ENCODE peak calls at places on chromosomes 2 and 18, in six cellular contexts. M, S, A, U, V and W are unnamed samples.

GRCh38 chr2:46317092-46317486 is 19.9 kb downstream of the EPAS1 start:
- DNase-seq in M (no peak), V (no peak), A (no peak), S (no peak), U (no peak), W (no peak)

GRCh38 chr2:237932731-237933131 is 34.1 kb upstream of the UBE2F start:
- DNase-seq in U (no peak), M (no peak), V (no peak), A (no peak), S (peak), W (no peak)

GRCh38 chr2:118032169-118033013 is 18.5 kb upstream of the CCDC93 start:
- DNase-seq in V (no peak), M (no peak), S (peak), A (peak), U (peak), W (no peak)

GRCh38 chr18:76359909-76360308 is 135.1 kb downstream of the ZNF516 start:
- DNase-seq in U (no peak), M (no peak), S (no peak), A (peak), V (no peak), W (no peak)

GRCh38 chr2:46568212-46569009 is 89.0 kb downstream of the TMEM247 start:
- DNase-seq in M (no peak), U (no peak), S (no peak), A (no peak), V (no peak), W (no peak)

GRCh38 chr18:28267878-28268625 is 91.1 kb upstream of the CDH2 start:
- DNase-seq in M (no peak), A (no peak), V (no peak), U (no peak), S (peak), W (no peak)

GRCh38 chr2:105470979-105471378 is 72.1 kb upstream of the FHL2 start:
- DNase-seq in M (no peak), V (no peak), U (no peak), S (no peak), A (no peak), W (no peak)

GRCh38 chr18:58221060-58221725 is 177.2 kb downstream of the NEDD4L start:
- DNase-seq in S (peak), M (no peak), A (no peak), U (no peak), V (no peak), W (no peak)

GRCh38 chr2:237359894-237360780 is 53.8 kb downstream of the COL6A3 start:
- DNase-seq in S (no peak), V (no peak), U (no peak), A (no peak), M (no peak), W (peak)

GRCh38 chr2:53826587-53827397 is 33.0 kb downstream of the GPR75 start:
- DNase-seq in U (no peak), S (peak), A (peak), M (no peak), V (no peak), W (no peak)

GRCh38 chr2:173048901-173049661 is 26.6 kb upstream of the MAP3K20 start:
- DNase-seq in A (peak), V (peak), U (peak), S (peak), M (no peak), W (peak)

GRCh38 chr2:205545971-205546370 is 136.3 kb upstream of the NRP2 start:
- DNase-seq in M (no peak), S (no peak), A (no peak), V (no peak), U (no peak), W (no peak)

GRCh38 chr18:57121542-57122112 is 25.3 kb upstream of the BOD1L2 start:
- DNase-seq in S (no peak), A (no peak), V (no peak), U (no peak), M (no peak), W (no peak)

GRCh38 chr2:65494078-65494477 is 61.7 kb upstream of the SPRED2 start:
- DNase-seq in A (no peak), S (no peak), V (no peak), U (no peak), M (no peak), W (no peak)

GRCh38 chr2:158741631-158742030 is 53.5 kb upstream of the DAPL1 start:
- DNase-seq in M (no peak), S (no peak), U (no peak), V (no peak), A (no peak), W (no peak)

GRCh38 chr2:241324775-241325174 is 9.1 kb downstream of the SEPTIN2 start:
- DNase-seq in U (peak), M (no peak), V (no peak), S (no peak), A (no peak), W (no peak)

GRCh38 chr18:58937204-58937603 is 72.5 kb downstream of the ZNF532 start:
- DNase-seq in S (peak), U (peak), V (no peak), M (no peak), A (no peak), W (no peak)

GRCh38 chr2:219572237-219573001 is at the start of gene INHA:
- DNase-seq in A (no peak), V (no peak), U (no peak), M (no peak), S (no peak), W (no peak)

GRCh38 chr18:23306842-23307241 is 146.2 kb upstream of the RIOK3 start:
- DNase-seq in V (no peak), M (no peak), A (no peak), U (no peak), S (no peak), W (no peak)
- TF ChIP-seq CTCF in V (no peak), M (no peak), A (no peak), U (no peak), S (no peak), W (no peak)

DNA sequence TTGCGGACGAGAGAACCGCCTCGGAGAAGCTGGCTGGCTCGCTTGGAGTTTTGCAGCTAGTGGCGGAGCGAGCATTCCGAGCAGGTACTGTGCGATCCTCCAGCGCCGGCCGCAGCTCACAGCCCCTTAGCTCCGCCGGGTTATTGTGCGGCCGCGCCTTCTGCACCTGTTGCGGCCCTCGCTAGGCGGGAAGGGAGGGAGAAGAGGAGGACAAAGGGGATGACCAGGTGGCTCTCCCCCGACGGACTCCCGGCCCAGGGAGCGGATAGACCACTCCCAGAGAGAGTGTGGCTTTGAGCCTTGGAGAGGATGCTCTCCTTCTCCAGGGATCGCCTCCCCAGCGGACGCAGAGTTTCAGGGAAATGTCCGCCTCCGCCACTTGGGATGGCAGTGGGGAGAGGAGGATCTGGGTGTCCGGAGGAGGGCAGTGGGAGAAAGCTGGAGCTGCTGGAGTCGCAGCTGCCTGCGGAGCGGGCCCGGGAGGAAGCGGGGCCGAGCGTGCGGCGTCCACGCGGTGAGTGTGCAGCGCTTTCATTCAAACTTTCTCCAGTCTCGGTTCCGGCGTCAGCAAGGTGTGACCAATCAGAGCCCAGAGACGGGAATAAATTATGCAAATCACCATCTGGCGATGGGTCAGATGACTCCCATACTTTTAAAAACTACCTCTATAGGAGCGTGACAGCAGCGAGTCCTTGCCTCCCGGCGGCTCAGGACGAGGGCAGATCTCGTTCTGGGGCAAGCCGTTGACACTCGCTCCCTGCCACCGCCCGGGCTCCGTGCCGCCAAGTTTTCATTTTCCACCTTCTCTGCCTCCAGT is at the start of gene LIPG:
- DNase-seq in S (peak), V (no peak), M (no peak), U (peak), A (peak), W (no peak)
- TF ChIP-seq POLR2A in S (no peak), V (no peak), M (no peak), U (no peak), A (no peak), W (no peak)

GRCh38 chr2:10971855-10972348 is 60.2 kb downstream of the KCNF1 start:
- DNase-seq in U (peak), V (no peak), A (no peak), S (no peak), M (no peak), W (no peak)

GRCh38 chr2:10971131-10971854 is 59.6 kb downstream of the KCNF1 start:
- DNase-seq in S (no peak), M (no peak), A (no peak), U (no peak), V (no peak), W (no peak)

GRCh38 chr2:10970666-10971065 is 58.9 kb downstream of the KCNF1 start:
- DNase-seq in U (no peak), S (no peak), M (no peak), A (no peak), V (no peak), W (no peak)

GRCh38 chr2:10973766-10974165 is 62.0 kb downstream of the KCNF1 start:
- DNase-seq in S (no peak), V (no peak), A (no peak), M (no peak), U (no peak), W (no peak)

GRCh38 chr2:10972683-10973433 is 61.1 kb downstream of the KCNF1 start:
- DNase-seq in U (peak), M (no peak), S (no peak), V (no peak), A (no peak), W (no peak)
- TF ChIP-seq CTCF in U (no peak), M (no peak), S (no peak), V (no peak), A (no peak), W (no peak)

GRCh38 chr2:179049546-179050311 is at the start of gene CCDC141:
- DNase-seq in V (no peak), S (no peak), A (peak), M (no peak), U (peak), W (no peak)

GRCh38 chr2:179049203-179049545 is 763 bp downstream of the CCDC141 start:
- DNase-seq in A (no peak), S (no peak), V (no peak), M (no peak), U (no peak), W (no peak)

DNA sequence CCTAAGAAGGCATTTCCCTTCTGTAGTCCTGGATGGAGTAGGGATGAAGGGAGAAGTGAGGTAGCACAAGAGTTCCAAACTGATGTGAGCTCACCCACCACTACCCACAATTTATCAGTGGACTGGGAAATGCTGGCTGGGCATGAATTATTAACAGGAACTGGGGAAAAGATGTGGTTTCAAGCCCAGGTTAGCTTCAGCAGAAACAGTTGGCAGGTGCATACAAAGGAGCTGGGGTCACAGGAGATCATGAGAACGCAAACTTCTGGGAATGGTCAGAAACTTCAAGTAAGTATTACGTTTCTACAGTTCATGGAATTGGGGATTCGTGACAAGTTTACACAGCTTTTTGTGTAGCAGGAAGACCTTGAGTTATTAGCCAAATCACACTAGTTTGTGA is 5.4 kb downstream of the CCDC141 start:
- DNase-seq in V (no peak), U (no peak), S (no peak), M (no peak), A (no peak), W (no peak)
- TF ChIP-seq POLR2A in V (no peak), U (no peak), S (no peak), M (no peak), A (no peak), W (no peak)

DNA sequence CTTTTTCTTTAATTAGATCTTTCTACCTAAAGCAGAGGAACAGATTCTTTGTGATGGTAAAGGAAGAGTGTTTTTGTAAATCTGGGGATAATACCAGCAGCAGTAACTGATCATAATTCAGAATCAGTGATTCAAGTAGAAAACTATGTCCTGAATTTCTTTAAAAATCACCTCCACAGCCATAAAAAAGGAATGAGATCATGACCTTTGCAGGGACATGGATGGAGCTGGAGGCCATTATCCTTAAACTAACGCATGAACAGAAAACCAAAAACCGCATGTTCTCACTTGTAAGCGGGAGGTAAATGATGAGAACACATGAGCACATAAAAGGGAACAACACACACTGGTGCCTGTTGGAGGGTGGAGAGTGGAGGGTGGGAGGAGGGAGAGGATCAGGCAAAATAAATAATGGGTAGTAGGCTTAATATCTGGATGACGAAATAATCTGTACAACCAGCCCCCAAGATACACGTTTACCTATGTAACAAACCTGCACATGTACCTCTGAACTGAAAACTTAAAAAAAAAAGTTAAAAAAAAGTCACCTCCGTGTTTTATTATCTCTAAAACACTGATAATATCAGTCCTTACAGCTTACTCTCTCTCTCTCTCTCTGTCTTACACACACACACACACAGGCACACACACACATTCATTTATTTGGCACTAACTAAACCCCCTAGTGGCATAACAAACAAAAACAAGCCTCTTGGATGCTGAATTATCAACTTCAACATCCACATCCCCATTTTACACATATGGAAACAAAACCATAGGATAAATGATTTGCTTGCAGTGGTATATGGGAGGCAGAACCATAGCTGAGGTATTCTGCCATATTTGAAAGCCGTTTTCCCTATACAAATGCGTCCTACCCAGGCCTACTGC is 1.4 kb downstream of the TM4SF20 start:
- DNase-seq in S (no peak), V (no peak), U (no peak), A (no peak), M (no peak), W (no peak)
- TF ChIP-seq CTCF in S (peak), V (no peak), U (no peak), A (no peak), M (no peak), W (no peak)

DNA sequence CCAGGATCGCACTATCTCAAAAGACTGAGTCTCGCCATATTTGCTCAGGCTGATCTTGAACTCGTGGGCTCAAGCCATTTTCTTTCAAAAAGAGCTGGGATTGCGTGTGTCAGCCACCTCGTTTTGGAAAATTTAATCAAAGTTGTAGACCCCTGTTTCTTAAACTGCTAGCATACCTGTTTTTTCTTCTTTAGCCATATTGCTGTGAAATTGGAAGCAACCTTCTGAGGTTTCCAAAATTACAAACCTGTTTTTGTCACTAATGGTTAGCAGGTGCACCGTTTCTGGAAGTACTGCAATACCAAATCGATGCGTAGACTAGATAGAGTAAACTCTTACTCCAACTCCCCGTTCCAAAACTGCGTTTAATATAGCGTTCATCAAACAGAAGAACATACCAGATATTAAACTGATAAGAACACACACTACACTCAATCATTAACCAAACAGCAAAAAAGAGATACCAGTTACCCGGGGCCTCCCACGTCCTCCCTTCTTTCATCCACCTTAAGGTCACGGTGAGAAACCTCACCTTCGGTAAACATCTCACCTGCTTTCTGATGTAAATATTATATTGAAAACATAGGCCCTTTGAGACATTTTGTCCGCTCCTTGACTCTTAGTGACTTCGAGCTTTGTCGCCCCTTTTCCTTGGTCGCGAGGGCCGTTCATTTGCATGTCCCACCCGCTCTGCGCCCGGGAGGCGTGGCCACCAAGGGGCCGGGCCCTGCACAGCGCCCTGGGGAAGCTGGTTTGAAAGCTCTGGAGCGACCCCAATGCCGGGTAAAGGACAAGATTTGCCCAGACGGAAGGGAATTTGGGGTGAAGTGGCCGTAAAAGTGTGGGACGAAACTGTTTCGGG is at the start of gene RNU2-63P:
- DNase-seq in A (peak), S (peak), M (no peak), U (peak), V (peak), W (peak)
- TF ChIP-seq POLR2A in A (no peak), S (peak), M (no peak), U (peak), V (no peak), W (no peak)

GRCh38 chr2:56889738-56890137 is 705.9 kb downstream of the CCDC85A start:
- DNase-seq in S (no peak), U (no peak), M (no peak), V (no peak), A (no peak), W (no peak)

DNA sequence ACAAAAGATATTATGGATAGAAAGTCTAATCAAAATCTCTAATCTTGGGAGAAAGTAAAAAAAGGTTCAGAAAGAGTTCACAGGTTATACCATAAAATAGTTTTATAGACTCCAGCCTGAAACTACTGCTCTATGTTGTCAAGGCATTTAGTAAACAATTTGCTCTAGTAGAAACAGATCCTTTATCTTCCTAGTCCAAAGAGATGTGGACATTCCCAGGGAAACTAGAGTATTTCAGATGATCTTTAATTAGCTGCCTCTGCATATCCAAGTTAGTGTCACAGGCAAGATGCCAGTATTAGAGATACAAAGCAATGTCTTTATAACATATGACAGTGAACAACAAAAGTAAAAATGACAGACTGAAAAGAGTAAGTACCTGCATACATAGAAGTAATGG is 708.6 kb downstream of the CCDC85A start:
- DNase-seq in A (no peak), S (no peak), V (no peak), U (no peak), M (no peak), W (no peak)
- TF ChIP-seq CTCF in A (no peak), S (no peak), V (no peak), U (no peak), M (no peak), W (no peak)

DNA sequence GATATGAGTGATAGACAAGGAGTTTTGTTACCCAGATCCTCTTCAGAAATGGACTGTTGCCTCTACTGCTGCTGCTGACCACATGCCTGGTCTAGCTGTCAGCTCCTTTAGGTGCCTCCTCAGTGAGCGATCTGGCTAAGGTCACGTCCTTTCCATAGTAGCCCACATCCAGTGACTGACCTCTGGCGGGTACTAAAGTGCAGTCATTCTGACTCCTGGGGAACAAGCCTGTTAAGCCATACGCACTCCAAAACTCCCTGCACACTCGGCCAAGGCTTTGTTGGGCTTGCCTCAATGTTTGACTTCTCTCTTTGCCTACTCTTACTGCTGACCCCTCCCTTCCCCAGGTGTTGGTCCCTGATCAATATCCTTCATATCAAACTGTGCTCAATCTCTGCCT is 685.2 kb downstream of the IRS1 start:
- DNase-seq in S (no peak), V (no peak), U (peak), A (no peak), M (no peak), W (no peak)
- TF ChIP-seq POLR2A in S (no peak), V (no peak), U (no peak), A (no peak), M (no peak), W (no peak)

GRCh38 chr2:120831891-120832290 is 96.2 kb downstream of the GLI2 start:
- DNase-seq in S (no peak), A (no peak), U (no peak), M (no peak), V (peak), W (no peak)

GRCh38 chr2:120831106-120831505 is 95.4 kb downstream of the GLI2 start:
- DNase-seq in M (no peak), U (no peak), A (no peak), V (peak), S (no peak), W (no peak)

GRCh38 chr2:120832296-120833070 is 96.8 kb downstream of the GLI2 start:
- DNase-seq in A (no peak), S (no peak), M (no peak), U (no peak), V (peak), W (no peak)

GRCh38 chr2:120834206-120834605 is 98.5 kb downstream of the GLI2 start:
- DNase-seq in U (no peak), V (peak), M (no peak), A (no peak), S (no peak), W (no peak)

GRCh38 chr2:120833127-120833675 is 97.5 kb downstream of the GLI2 start:
- DNase-seq in U (no peak), S (no peak), M (no peak), A (no peak), V (peak), W (no peak)
- TF ChIP-seq CTCF in U (peak), S (no peak), M (no peak), A (no peak), V (no peak), W (no peak)